ENCODE peak calls at places on chromosomes 2 and 18, in nine cellular contexts. One of them, this sample, is unnamed.

GRCh38 chr2:225040862-225041209 is 1.4 kb downstream of the DOCK10 start:
- DNase-seq in esophagus squamous epithelium: no peak
- DNase-seq in thyroid gland: no peak
- DNase-seq in upper lobe of left lung: no peak
- DNase-seq in prostate gland: no peak
- DNase-seq in sigmoid colon: no peak
- DNase-seq in breast epithelium: no peak
- DNase-seq in heart left ventricle: no peak
- DNase-seq in IMR-90: peak; percentile 9
- DNase-seq in this sample: peak; percentile 38

GRCh38 chr18:74589820-74590219 is 7.8 kb upstream of the ZNF407 start:
- DNase-seq in upper lobe of left lung: no peak
- DNase-seq in IMR-90: no peak
- DNase-seq in thyroid gland: no peak
- DNase-seq in prostate gland: no peak
- DNase-seq in breast epithelium: no peak
- DNase-seq in heart left ventricle: no peak
- DNase-seq in sigmoid colon: no peak
- DNase-seq in esophagus squamous epithelium: no peak
- DNase-seq in this sample: no peak

GRCh38 chr2:143399679-143400078 is 270.5 kb downstream of the ARHGAP15 start:
- DNase-seq in esophagus squamous epithelium: no peak
- DNase-seq in upper lobe of left lung: no peak
- DNase-seq in IMR-90: peak; percentile 20
- DNase-seq in sigmoid colon: no peak
- DNase-seq in breast epithelium: no peak
- DNase-seq in thyroid gland: no peak
- DNase-seq in prostate gland: no peak
- DNase-seq in heart left ventricle: no peak
- DNase-seq in this sample: no peak

GRCh38 chr2:174326880-174327558 is 7.7 kb upstream of the SP9 start:
- DNase-seq in esophagus squamous epithelium: no peak
- DNase-seq in heart left ventricle: no peak
- DNase-seq in IMR-90: no peak
- DNase-seq in upper lobe of left lung: no peak
- DNase-seq in sigmoid colon: no peak
- DNase-seq in prostate gland: no peak
- DNase-seq in breast epithelium: no peak
- DNase-seq in thyroid gland: no peak
- DNase-seq in this sample: no peak

GRCh38 chr2:212532585-212532984 is 6.0 kb downstream of the ERBB4 start:
- DNase-seq in heart left ventricle: no peak
- DNase-seq in IMR-90: no peak
- DNase-seq in breast epithelium: no peak
- DNase-seq in thyroid gland: no peak
- DNase-seq in esophagus squamous epithelium: no peak
- DNase-seq in prostate gland: no peak
- DNase-seq in sigmoid colon: no peak
- DNase-seq in upper lobe of left lung: no peak
- DNase-seq in this sample: no peak

GRCh38 chr2:163737563-163737962 is 1.8 kb upstream of the FIGN start:
- DNase-seq in IMR-90: no peak
- DNase-seq in heart left ventricle: no peak
- DNase-seq in thyroid gland: no peak
- DNase-seq in sigmoid colon: no peak
- DNase-seq in prostate gland: no peak
- DNase-seq in breast epithelium: no peak
- DNase-seq in esophagus squamous epithelium: no peak
- DNase-seq in upper lobe of left lung: no peak
- DNase-seq in this sample: no peak

GRCh38 chr2:27860111-27860510 is 30.1 kb downstream of the RBKS start:
- DNase-seq in IMR-90: peak; percentile 90
- DNase-seq in esophagus squamous epithelium: no peak
- DNase-seq in breast epithelium: no peak
- DNase-seq in upper lobe of left lung: no peak
- DNase-seq in prostate gland: no peak
- DNase-seq in heart left ventricle: no peak
- DNase-seq in thyroid gland: no peak
- DNase-seq in sigmoid colon: no peak
- DNase-seq in this sample: no peak

GRCh38 chr2:151334082-151334815 is 23.1 kb upstream of the TNFAIP6 start:
- DNase-seq in breast epithelium: no peak
- DNase-seq in IMR-90: peak; percentile 94
- DNase-seq in upper lobe of left lung: no peak
- DNase-seq in thyroid gland: no peak
- DNase-seq in sigmoid colon: no peak
- DNase-seq in esophagus squamous epithelium: no peak
- DNase-seq in prostate gland: no peak
- DNase-seq in heart left ventricle: no peak
- DNase-seq in this sample: no peak

GRCh38 chr2:54120950-54121349 is 5.5 kb downstream of the ACYP2 start:
- DNase-seq in thyroid gland: no peak
- DNase-seq in prostate gland: no peak
- DNase-seq in IMR-90: no peak
- DNase-seq in upper lobe of left lung: no peak
- DNase-seq in esophagus squamous epithelium: no peak
- DNase-seq in breast epithelium: no peak
- DNase-seq in heart left ventricle: no peak
- DNase-seq in sigmoid colon: no peak
- DNase-seq in this sample: no peak

GRCh38 chr2:54114936-54115283 is 505 bp upstream of the ACYP2 start:
- DNase-seq in esophagus squamous epithelium: no peak
- DNase-seq in thyroid gland: no peak
- DNase-seq in breast epithelium: no peak
- DNase-seq in IMR-90: no peak
- DNase-seq in prostate gland: no peak
- DNase-seq in sigmoid colon: no peak
- DNase-seq in upper lobe of left lung: no peak
- DNase-seq in heart left ventricle: no peak
- DNase-seq in this sample: no peak

GRCh38 chr2:54109848-54110247 is 5.6 kb upstream of the ACYP2 start:
- DNase-seq in IMR-90: no peak
- DNase-seq in thyroid gland: no peak
- DNase-seq in heart left ventricle: no peak
- DNase-seq in prostate gland: no peak
- DNase-seq in esophagus squamous epithelium: no peak
- DNase-seq in upper lobe of left lung: no peak
- DNase-seq in sigmoid colon: no peak
- DNase-seq in breast epithelium: no peak
- DNase-seq in this sample: no peak

GRCh38 chr2:54115284-54116137 is at the start of gene ACYP2:
- DNase-seq in sigmoid colon: peak; percentile 98
- DNase-seq in heart left ventricle: peak; percentile 98
- DNase-seq in breast epithelium: peak; percentile 94
- DNase-seq in thyroid gland: peak; percentile 96
- DNase-seq in esophagus squamous epithelium: peak; percentile 68
- DNase-seq in prostate gland: peak; percentile 93
- DNase-seq in IMR-90: peak; percentile 96
- DNase-seq in upper lobe of left lung: peak; percentile 95
- DNase-seq in this sample: peak; percentile 91
- TF ChIP-seq POLR2A in sigmoid colon: peak; percentile 72
- TF ChIP-seq POLR2A in heart left ventricle: peak; percentile 5
- TF ChIP-seq POLR2A in breast epithelium: peak; percentile 69
- TF ChIP-seq POLR2A in thyroid gland: peak; percentile 93
- TF ChIP-seq POLR2A in esophagus squamous epithelium: no peak
- TF ChIP-seq POLR2A in prostate gland: peak; percentile 68
- TF ChIP-seq POLR2A in IMR-90: peak; percentile 93
- TF ChIP-seq POLR2A in upper lobe of left lung: peak; percentile 88
- TF ChIP-seq POLR2A in this sample: peak; percentile 37

GRCh38 chr2:235506291-235506996 is 12.6 kb downstream of the AGAP1 start:
- DNase-seq in prostate gland: no peak
- DNase-seq in heart left ventricle: no peak
- DNase-seq in esophagus squamous epithelium: no peak
- DNase-seq in thyroid gland: no peak
- DNase-seq in IMR-90: no peak
- DNase-seq in upper lobe of left lung: peak; percentile 55
- DNase-seq in breast epithelium: peak; percentile 72
- DNase-seq in sigmoid colon: no peak
- DNase-seq in this sample: peak; percentile 61

GRCh38 chr2:235505210-235505741 is 11.4 kb downstream of the AGAP1 start:
- DNase-seq in upper lobe of left lung: no peak
- DNase-seq in breast epithelium: no peak
- DNase-seq in esophagus squamous epithelium: no peak
- DNase-seq in sigmoid colon: no peak
- DNase-seq in heart left ventricle: no peak
- DNase-seq in prostate gland: no peak
- DNase-seq in thyroid gland: peak; percentile 23
- DNase-seq in IMR-90: no peak
- DNase-seq in this sample: no peak

GRCh38 chr2:235506997-235507615 is 13.3 kb downstream of the AGAP1 start:
- DNase-seq in breast epithelium: no peak
- DNase-seq in prostate gland: no peak
- DNase-seq in upper lobe of left lung: no peak
- DNase-seq in heart left ventricle: no peak
- DNase-seq in IMR-90: no peak
- DNase-seq in sigmoid colon: no peak
- DNase-seq in thyroid gland: no peak
- DNase-seq in esophagus squamous epithelium: no peak
- DNase-seq in this sample: peak; percentile 24

GRCh38 chr2:235501663-235502009 is 7.8 kb downstream of the AGAP1 start:
- DNase-seq in thyroid gland: no peak
- DNase-seq in prostate gland: no peak
- DNase-seq in IMR-90: no peak
- DNase-seq in heart left ventricle: no peak
- DNase-seq in esophagus squamous epithelium: no peak
- DNase-seq in upper lobe of left lung: no peak
- DNase-seq in breast epithelium: no peak
- DNase-seq in sigmoid colon: no peak
- DNase-seq in this sample: no peak

GRCh38 chr2:235504459-235505200 is 10.8 kb downstream of the AGAP1 start:
- DNase-seq in IMR-90: no peak
- DNase-seq in heart left ventricle: no peak
- DNase-seq in esophagus squamous epithelium: no peak
- DNase-seq in sigmoid colon: no peak
- DNase-seq in breast epithelium: no peak
- DNase-seq in prostate gland: no peak
- DNase-seq in upper lobe of left lung: no peak
- DNase-seq in thyroid gland: no peak
- DNase-seq in this sample: no peak
- H3K27ac ChIP-seq in IMR-90: no peak overlapping the region
- H3K27ac ChIP-seq in heart left ventricle: no peak overlapping the region
- H3K27ac ChIP-seq in esophagus squamous epithelium: no peak overlapping the region
- H3K27ac ChIP-seq in sigmoid colon: no peak overlapping the region
- H3K27ac ChIP-seq in breast epithelium: peak overlapping the region; percentile 1
- H3K27ac ChIP-seq in prostate gland: no peak overlapping the region
- H3K27ac ChIP-seq in upper lobe of left lung: peak overlapping the region; percentile 52
- H3K27ac ChIP-seq in thyroid gland: no peak overlapping the region
- H3K27ac ChIP-seq in this sample: peak overlapping the region; percentile 17

GRCh38 chr18:12307251-12307736 is 747 bp upstream of the TUBB6 start:
- DNase-seq in thyroid gland: peak; percentile 37
- DNase-seq in breast epithelium: no peak
- DNase-seq in prostate gland: no peak
- DNase-seq in sigmoid colon: peak; percentile 86
- DNase-seq in heart left ventricle: peak; percentile 64
- DNase-seq in upper lobe of left lung: no peak
- DNase-seq in esophagus squamous epithelium: no peak
- DNase-seq in IMR-90: peak; percentile 76
- DNase-seq in this sample: no peak

GRCh38 chr18:12309683-12310198 is 1.7 kb downstream of the TUBB6 start:
- DNase-seq in esophagus squamous epithelium: no peak
- DNase-seq in IMR-90: no peak
- DNase-seq in thyroid gland: no peak
- DNase-seq in prostate gland: no peak
- DNase-seq in heart left ventricle: no peak
- DNase-seq in breast epithelium: no peak
- DNase-seq in sigmoid colon: no peak
- DNase-seq in upper lobe of left lung: no peak
- DNase-seq in this sample: no peak

GRCh38 chr18:12306752-12307151 is 1.3 kb upstream of the TUBB6 start:
- DNase-seq in thyroid gland: no peak
- DNase-seq in esophagus squamous epithelium: no peak
- DNase-seq in breast epithelium: no peak
- DNase-seq in prostate gland: no peak
- DNase-seq in sigmoid colon: no peak
- DNase-seq in IMR-90: no peak
- DNase-seq in heart left ventricle: no peak
- DNase-seq in upper lobe of left lung: no peak
- DNase-seq in this sample: no peak

GRCh38 chr18:12308386-12309100 is 502 bp downstream of the TUBB6 start:
- DNase-seq in IMR-90: peak; percentile 88
- DNase-seq in upper lobe of left lung: peak; percentile 69
- DNase-seq in sigmoid colon: peak; percentile 95
- DNase-seq in heart left ventricle: peak; percentile 85
- DNase-seq in prostate gland: peak; percentile 22
- DNase-seq in thyroid gland: peak; percentile 73
- DNase-seq in esophagus squamous epithelium: peak; percentile 21
- DNase-seq in breast epithelium: peak; percentile 73
- DNase-seq in this sample: peak; percentile 28

DNA sequence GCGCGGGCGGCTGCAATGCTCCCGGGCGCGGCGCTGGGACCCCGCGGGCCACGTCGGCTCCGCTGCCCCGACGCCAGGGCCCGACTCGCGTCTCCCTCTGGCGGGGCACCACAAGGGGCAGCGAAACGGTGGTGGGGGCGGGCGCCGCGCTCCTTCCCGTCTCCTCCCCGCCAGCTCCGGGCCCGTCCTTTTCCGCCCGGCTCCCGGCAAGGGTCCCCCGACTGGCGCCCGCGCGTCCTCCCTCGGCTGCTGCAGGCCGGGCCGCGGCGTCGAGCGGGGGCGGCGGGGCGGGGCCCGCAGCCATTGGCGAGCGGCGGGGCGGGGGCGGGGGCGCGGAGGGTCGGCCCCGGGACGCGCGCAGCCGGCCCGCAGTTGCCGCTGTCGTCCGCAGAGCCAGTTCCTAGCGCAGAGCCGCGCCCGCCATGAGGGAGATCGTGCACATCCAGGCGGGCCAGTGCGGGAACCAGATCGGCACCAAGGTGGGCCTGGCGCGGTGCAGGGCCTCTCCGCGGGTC is at the start of gene TUBB6:
- DNase-seq in esophagus squamous epithelium: no peak
- DNase-seq in heart left ventricle: peak; percentile 88
- DNase-seq in thyroid gland: peak; percentile 53
- DNase-seq in prostate gland: no peak
- DNase-seq in breast epithelium: no peak
- DNase-seq in sigmoid colon: peak; percentile 89
- DNase-seq in upper lobe of left lung: peak; percentile 40
- DNase-seq in IMR-90: peak; percentile 81
- DNase-seq in this sample: peak; percentile 72
- TF ChIP-seq POLR2A in esophagus squamous epithelium: peak; percentile 57
- TF ChIP-seq POLR2A in heart left ventricle: no peak
- TF ChIP-seq POLR2A in thyroid gland: peak; percentile 57
- TF ChIP-seq POLR2A in prostate gland: peak; percentile 11
- TF ChIP-seq POLR2A in breast epithelium: no peak
- TF ChIP-seq POLR2A in sigmoid colon: peak; percentile 8
- TF ChIP-seq POLR2A in upper lobe of left lung: peak; percentile 70
- TF ChIP-seq POLR2A in IMR-90: peak; percentile 97
- TF ChIP-seq POLR2A in this sample: no peak

GRCh38 chr2:44351676-44352075 is 9.6 kb downstream of the PREPL start:
- DNase-seq in IMR-90: peak; percentile 70
- DNase-seq in breast epithelium: no peak
- DNase-seq in thyroid gland: no peak
- DNase-seq in sigmoid colon: no peak
- DNase-seq in upper lobe of left lung: no peak
- DNase-seq in heart left ventricle: no peak
- DNase-seq in prostate gland: no peak
- DNase-seq in esophagus squamous epithelium: no peak
- DNase-seq in this sample: no peak

GRCh38 chr2:44352510-44352909 is 8.8 kb downstream of the PREPL start:
- DNase-seq in upper lobe of left lung: no peak
- DNase-seq in breast epithelium: no peak
- DNase-seq in esophagus squamous epithelium: no peak
- DNase-seq in heart left ventricle: no peak
- DNase-seq in sigmoid colon: no peak
- DNase-seq in thyroid gland: no peak
- DNase-seq in prostate gland: no peak
- DNase-seq in IMR-90: no peak
- DNase-seq in this sample: no peak

GRCh38 chr2:44351088-44351487 is 10.2 kb downstream of the PREPL start:
- DNase-seq in prostate gland: no peak
- DNase-seq in upper lobe of left lung: no peak
- DNase-seq in heart left ventricle: no peak
- DNase-seq in IMR-90: peak; percentile 84
- DNase-seq in breast epithelium: no peak
- DNase-seq in esophagus squamous epithelium: no peak
- DNase-seq in thyroid gland: no peak
- DNase-seq in sigmoid colon: no peak
- DNase-seq in this sample: no peak

GRCh38 chr2:44349506-44349905 is 11.8 kb downstream of the PREPL start:
- DNase-seq in heart left ventricle: no peak
- DNase-seq in IMR-90: no peak
- DNase-seq in esophagus squamous epithelium: no peak
- DNase-seq in breast epithelium: no peak
- DNase-seq in upper lobe of left lung: no peak
- DNase-seq in prostate gland: no peak
- DNase-seq in sigmoid colon: no peak
- DNase-seq in thyroid gland: no peak
- DNase-seq in this sample: no peak

DNA sequence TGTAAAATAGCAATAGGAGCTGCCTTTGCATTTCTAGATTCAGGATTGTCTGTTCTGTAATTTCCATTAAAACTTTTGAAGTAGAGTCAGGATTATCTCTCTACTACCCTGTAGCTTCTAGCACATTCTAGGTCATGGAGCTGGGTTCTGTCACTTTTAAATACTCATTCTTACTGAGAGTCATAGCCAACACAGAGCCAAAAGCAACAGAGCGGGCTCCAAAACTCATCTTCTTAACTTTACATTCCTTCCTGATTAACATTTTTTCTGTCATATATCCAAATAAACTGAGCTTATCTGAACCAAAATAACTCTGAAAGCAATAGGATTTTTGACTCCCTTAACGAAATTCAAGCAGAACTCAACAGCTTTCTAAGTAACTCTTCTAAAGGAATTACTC is 12.9 kb downstream of the PREPL start:
- DNase-seq in thyroid gland: no peak
- DNase-seq in heart left ventricle: peak; percentile 37
- DNase-seq in sigmoid colon: no peak
- DNase-seq in esophagus squamous epithelium: no peak
- DNase-seq in breast epithelium: no peak
- DNase-seq in prostate gland: no peak
- DNase-seq in IMR-90: peak; percentile 85
- DNase-seq in upper lobe of left lung: no peak
- DNase-seq in this sample: no peak
- H3K27ac ChIP-seq in thyroid gland: no peak overlapping the region
- H3K27ac ChIP-seq in heart left ventricle: no peak overlapping the region
- H3K27ac ChIP-seq in sigmoid colon: peak overlapping the region; percentile 57
- H3K27ac ChIP-seq in esophagus squamous epithelium: peak overlapping the region; percentile 14
- H3K27ac ChIP-seq in breast epithelium: no peak overlapping the region
- H3K27ac ChIP-seq in prostate gland: no peak overlapping the region
- H3K27ac ChIP-seq in IMR-90: peak overlapping the region; percentile 83
- H3K27ac ChIP-seq in upper lobe of left lung: no peak overlapping the region
- H3K27ac ChIP-seq in this sample: no peak overlapping the region

This sample was measured in Peyer's patch.